ENCODE peak calls at places on chromosomes 3 and 15, in seven cellular contexts. One of them, this sample, is unnamed.

GRCh38 chr15:70154440-70155347 is 57.0 kb upstream of the TLE3 start:
- ATAC-seq in left cardiac atrium: peak; percentile 77
- ATAC-seq in body of pancreas: no peak
- ATAC-seq in central memory CD8-positive, alpha-beta T cell: no peak
- ATAC-seq in lung: no peak
- ATAC-seq in CD4-positive, alpha-beta T cell: no peak
- ATAC-seq in gastrocnemius medialis: peak; percentile 15
- ATAC-seq in this sample: peak; percentile 14

GRCh38 chr3:192675958-192676649 is 51.2 kb downstream of the FGF12 start:
- ATAC-seq in gastrocnemius medialis: no peak
- ATAC-seq in lung: no peak
- ATAC-seq in central memory CD8-positive, alpha-beta T cell: no peak
- ATAC-seq in left cardiac atrium: no peak
- ATAC-seq in body of pancreas: no peak
- ATAC-seq in CD4-positive, alpha-beta T cell: no peak
- ATAC-seq in this sample: no peak

GRCh38 chr3:50359760-50360110 is 414 bp upstream of the TMEM115 start:
- ATAC-seq in lung: no peak
- ATAC-seq in central memory CD8-positive, alpha-beta T cell: peak; percentile 11
- ATAC-seq in gastrocnemius medialis: peak; percentile 8
- ATAC-seq in CD4-positive, alpha-beta T cell: peak; percentile 25
- ATAC-seq in body of pancreas: no peak
- ATAC-seq in left cardiac atrium: no peak
- ATAC-seq in this sample: peak; percentile 9

GRCh38 chr3:75224419-75224818 is 439.7 kb upstream of the FRG2C start:
- ATAC-seq in gastrocnemius medialis: no peak
- ATAC-seq in left cardiac atrium: peak; percentile 39
- ATAC-seq in lung: no peak
- ATAC-seq in CD4-positive, alpha-beta T cell: no peak
- ATAC-seq in body of pancreas: no peak
- ATAC-seq in central memory CD8-positive, alpha-beta T cell: no peak
- ATAC-seq in this sample: no peak

GRCh38 chr15:60583194-60583593 is 104.3 kb upstream of the ICE2 start:
- ATAC-seq in left cardiac atrium: no peak
- ATAC-seq in gastrocnemius medialis: no peak
- ATAC-seq in central memory CD8-positive, alpha-beta T cell: no peak
- ATAC-seq in body of pancreas: no peak
- ATAC-seq in CD4-positive, alpha-beta T cell: no peak
- ATAC-seq in lung: no peak
- ATAC-seq in this sample: no peak

GRCh38 chr15:44435893-44436667 is 8.7 kb downstream of the CTDSPL2 start:
- ATAC-seq in gastrocnemius medialis: no peak
- ATAC-seq in central memory CD8-positive, alpha-beta T cell: no peak
- ATAC-seq in left cardiac atrium: peak; percentile 45
- ATAC-seq in lung: no peak
- ATAC-seq in CD4-positive, alpha-beta T cell: no peak
- ATAC-seq in body of pancreas: no peak
- ATAC-seq in this sample: no peak

GRCh38 chr3:124636863-124637296 is 93.4 kb upstream of the UMPS start:
- ATAC-seq in CD4-positive, alpha-beta T cell: no peak
- ATAC-seq in lung: no peak
- ATAC-seq in left cardiac atrium: peak; percentile 33
- ATAC-seq in central memory CD8-positive, alpha-beta T cell: no peak
- ATAC-seq in gastrocnemius medialis: no peak
- ATAC-seq in body of pancreas: peak; percentile 29
- ATAC-seq in this sample: no peak

GRCh38 chr15:67077641-67078215 is 12.3 kb downstream of the SMAD3 start:
- ATAC-seq in gastrocnemius medialis: peak; percentile 43
- ATAC-seq in CD4-positive, alpha-beta T cell: no peak
- ATAC-seq in body of pancreas: no peak
- ATAC-seq in central memory CD8-positive, alpha-beta T cell: no peak
- ATAC-seq in left cardiac atrium: no peak
- ATAC-seq in lung: peak; percentile 35
- ATAC-seq in this sample: no peak

GRCh38 chr15:84772467-84772866 is 24.1 kb downstream of the ZNF592 start:
- ATAC-seq in lung: no peak
- ATAC-seq in gastrocnemius medialis: no peak
- ATAC-seq in body of pancreas: no peak
- ATAC-seq in central memory CD8-positive, alpha-beta T cell: no peak
- ATAC-seq in left cardiac atrium: peak; percentile 26
- ATAC-seq in CD4-positive, alpha-beta T cell: no peak
- ATAC-seq in this sample: no peak

GRCh38 chr3:168030488-168031054 is 65.2 kb downstream of the GOLIM4 start:
- ATAC-seq in left cardiac atrium: no peak
- ATAC-seq in body of pancreas: no peak
- ATAC-seq in CD4-positive, alpha-beta T cell: no peak
- ATAC-seq in central memory CD8-positive, alpha-beta T cell: no peak
- ATAC-seq in lung: no peak
- ATAC-seq in gastrocnemius medialis: no peak
- ATAC-seq in this sample: no peak

GRCh38 chr15:65213241-65213640 is 2.0 kb upstream of the CILP start:
- ATAC-seq in left cardiac atrium: peak; percentile 65
- ATAC-seq in CD4-positive, alpha-beta T cell: no peak
- ATAC-seq in body of pancreas: no peak
- ATAC-seq in central memory CD8-positive, alpha-beta T cell: no peak
- ATAC-seq in lung: no peak
- ATAC-seq in gastrocnemius medialis: no peak
- ATAC-seq in this sample: peak; percentile 35

GRCh38 chr3:46212101-46212500 is 4.0 kb upstream of the CCR1 start:
- ATAC-seq in CD4-positive, alpha-beta T cell: no peak
- ATAC-seq in body of pancreas: no peak
- ATAC-seq in gastrocnemius medialis: no peak
- ATAC-seq in lung: no peak
- ATAC-seq in central memory CD8-positive, alpha-beta T cell: no peak
- ATAC-seq in left cardiac atrium: no peak
- ATAC-seq in this sample: no peak

GRCh38 chr3:130916507-130917167 is 22.8 kb downstream of the ATP2C1 start:
- ATAC-seq in central memory CD8-positive, alpha-beta T cell: no peak
- ATAC-seq in left cardiac atrium: no peak
- ATAC-seq in CD4-positive, alpha-beta T cell: no peak
- ATAC-seq in gastrocnemius medialis: no peak
- ATAC-seq in body of pancreas: no peak
- ATAC-seq in lung: no peak
- ATAC-seq in this sample: no peak

GRCh38 chr3:24450142-24450932 is 44.3 kb downstream of the THRB start:
- ATAC-seq in central memory CD8-positive, alpha-beta T cell: no peak
- ATAC-seq in body of pancreas: peak; percentile 82
- ATAC-seq in gastrocnemius medialis: peak; percentile 88
- ATAC-seq in CD4-positive, alpha-beta T cell: no peak
- ATAC-seq in left cardiac atrium: no peak
- ATAC-seq in lung: no peak
- ATAC-seq in this sample: no peak

GRCh38 chr3:137771401-137772230 is 7.5 kb downstream of the SOX14 start:
- ATAC-seq in left cardiac atrium: no peak
- ATAC-seq in body of pancreas: no peak
- ATAC-seq in lung: no peak
- ATAC-seq in central memory CD8-positive, alpha-beta T cell: no peak
- ATAC-seq in gastrocnemius medialis: no peak
- ATAC-seq in CD4-positive, alpha-beta T cell: no peak
- ATAC-seq in this sample: no peak

GRCh38 chr3:127822836-127823589 is 698 bp upstream of the MGLL start:
- ATAC-seq in CD4-positive, alpha-beta T cell: no peak
- ATAC-seq in body of pancreas: peak; percentile 57
- ATAC-seq in gastrocnemius medialis: peak; percentile 65
- ATAC-seq in left cardiac atrium: peak; percentile 74
- ATAC-seq in lung: peak; percentile 46
- ATAC-seq in central memory CD8-positive, alpha-beta T cell: no peak
- ATAC-seq in this sample: peak; percentile 91

GRCh38 chr15:51494411-51495314 is 127.9 kb downstream of the DMXL2 start:
- ATAC-seq in central memory CD8-positive, alpha-beta T cell: no peak
- ATAC-seq in body of pancreas: no peak
- ATAC-seq in lung: no peak
- ATAC-seq in CD4-positive, alpha-beta T cell: no peak
- ATAC-seq in left cardiac atrium: no peak
- ATAC-seq in gastrocnemius medialis: no peak
- ATAC-seq in this sample: no peak

GRCh38 chr15:94667109-94667508 is 435.7 kb downstream of the MCTP2 start:
- ATAC-seq in lung: no peak
- ATAC-seq in CD4-positive, alpha-beta T cell: no peak
- ATAC-seq in gastrocnemius medialis: no peak
- ATAC-seq in central memory CD8-positive, alpha-beta T cell: no peak
- ATAC-seq in body of pancreas: no peak
- ATAC-seq in left cardiac atrium: no peak
- ATAC-seq in this sample: no peak

GRCh38 chr3:152120606-152121291 is 148.0 kb upstream of the MBNL1 start:
- ATAC-seq in lung: no peak
- ATAC-seq in body of pancreas: no peak
- ATAC-seq in gastrocnemius medialis: no peak
- ATAC-seq in CD4-positive, alpha-beta T cell: no peak
- ATAC-seq in central memory CD8-positive, alpha-beta T cell: no peak
- ATAC-seq in left cardiac atrium: peak; percentile 79
- ATAC-seq in this sample: no peak

GRCh38 chr15:89111961-89112340 is 23.7 kb downstream of the ABHD2 start:
- ATAC-seq in central memory CD8-positive, alpha-beta T cell: no peak
- ATAC-seq in gastrocnemius medialis: no peak
- ATAC-seq in CD4-positive, alpha-beta T cell: no peak
- ATAC-seq in body of pancreas: no peak
- ATAC-seq in lung: no peak
- ATAC-seq in left cardiac atrium: peak; percentile 23
- ATAC-seq in this sample: no peak

GRCh38 chr3:134449277-134449676 is 36.5 kb downstream of the ANAPC13 start:
- ATAC-seq in central memory CD8-positive, alpha-beta T cell: no peak
- ATAC-seq in lung: peak; percentile 35
- ATAC-seq in body of pancreas: peak; percentile 77
- ATAC-seq in left cardiac atrium: peak; percentile 61
- ATAC-seq in gastrocnemius medialis: no peak
- ATAC-seq in CD4-positive, alpha-beta T cell: no peak
- ATAC-seq in this sample: no peak

GRCh38 chr3:43423142-43423541 is 136.8 kb downstream of the SNRK start:
- ATAC-seq in left cardiac atrium: peak; percentile 64
- ATAC-seq in central memory CD8-positive, alpha-beta T cell: no peak
- ATAC-seq in lung: no peak
- ATAC-seq in gastrocnemius medialis: peak; percentile 71
- ATAC-seq in CD4-positive, alpha-beta T cell: no peak
- ATAC-seq in body of pancreas: peak; percentile 93
- ATAC-seq in this sample: peak; percentile 89

This sample was measured in gastroesophageal sphincter.